ENCODE peak calls at places on chromosomes 11 and 22, in six cellular contexts. One of them, this sample, is unnamed.

GRCh38 chr11:119421941-119422504 is 949 bp downstream of the THY1 start:
- DNase-seq in stimulated activated CD4-positive, alpha-beta T cell treated with anti-CD3 and anti-CD28 coated beads, Interleukin-2, amount 100 ng/mL, for 48 hours: no peak
- DNase-seq in NCI-H774: no peak
- DNase-seq in mesenchymal stem cell: peak; percentile 25
- DNase-seq in A172: no peak
- DNase-seq in Caco-2: no peak
- DNase-seq in this sample: no peak

GRCh38 chr11:17403977-17404759 is 15.7 kb upstream of the KCNJ11 start:
- DNase-seq in stimulated activated CD4-positive, alpha-beta T cell treated with anti-CD3 and anti-CD28 coated beads, Interleukin-2, amount 100 ng/mL, for 48 hours: no peak
- DNase-seq in NCI-H774: no peak
- DNase-seq in Caco-2: no peak
- DNase-seq in A172: peak; percentile 60
- DNase-seq in mesenchymal stem cell: no peak
- DNase-seq in this sample: no peak

GRCh38 chr11:8040921-8041285 is 40.1 kb upstream of the TUB start:
- DNase-seq in Caco-2: no peak
- DNase-seq in mesenchymal stem cell: no peak
- DNase-seq in stimulated activated CD4-positive, alpha-beta T cell treated with anti-CD3 and anti-CD28 coated beads, Interleukin-2, amount 100 ng/mL, for 48 hours: no peak
- DNase-seq in NCI-H774: no peak
- DNase-seq in A172: no peak
- DNase-seq in this sample: no peak

GRCh38 chr22:49699928-49700498 is 127.7 kb downstream of the BRD1 start:
- DNase-seq in A172: no peak
- DNase-seq in NCI-H774: no peak
- DNase-seq in Caco-2: no peak
- DNase-seq in mesenchymal stem cell: no peak
- DNase-seq in stimulated activated CD4-positive, alpha-beta T cell treated with anti-CD3 and anti-CD28 coated beads, Interleukin-2, amount 100 ng/mL, for 48 hours: no peak
- DNase-seq in this sample: no peak

GRCh38 chr11:9947231-9947864 is 283.5 kb downstream of the SWAP70 start:
- DNase-seq in Caco-2: no peak
- DNase-seq in stimulated activated CD4-positive, alpha-beta T cell treated with anti-CD3 and anti-CD28 coated beads, Interleukin-2, amount 100 ng/mL, for 48 hours: no peak
- DNase-seq in A172: no peak
- DNase-seq in NCI-H774: no peak
- DNase-seq in mesenchymal stem cell: no peak
- DNase-seq in this sample: no peak

GRCh38 chr22:32080904-32081303 is 37.8 kb downstream of the SLC5A1 start:
- DNase-seq in NCI-H774: no peak
- DNase-seq in stimulated activated CD4-positive, alpha-beta T cell treated with anti-CD3 and anti-CD28 coated beads, Interleukin-2, amount 100 ng/mL, for 48 hours: no peak
- DNase-seq in mesenchymal stem cell: peak; percentile 40
- DNase-seq in Caco-2: no peak
- DNase-seq in A172: peak; percentile 29
- DNase-seq in this sample: peak; percentile 7

GRCh38 chr11:4164884-4165590 is 70.4 kb downstream of the RRM1 start:
- DNase-seq in NCI-H774: no peak
- DNase-seq in A172: no peak
- DNase-seq in stimulated activated CD4-positive, alpha-beta T cell treated with anti-CD3 and anti-CD28 coated beads, Interleukin-2, amount 100 ng/mL, for 48 hours: no peak
- DNase-seq in mesenchymal stem cell: no peak
- DNase-seq in Caco-2: no peak
- DNase-seq in this sample: no peak

GRCh38 chr11:11335043-11335442 is 18.0 kb downstream of the CSNK2A3 start:
- DNase-seq in mesenchymal stem cell: no peak
- DNase-seq in NCI-H774: no peak
- DNase-seq in stimulated activated CD4-positive, alpha-beta T cell treated with anti-CD3 and anti-CD28 coated beads, Interleukin-2, amount 100 ng/mL, for 48 hours: no peak
- DNase-seq in Caco-2: no peak
- DNase-seq in A172: no peak
- DNase-seq in this sample: no peak

GRCh38 chr11:102829671-102830070 is 13.7 kb downstream of the MMP3 start:
- DNase-seq in Caco-2: no peak
- DNase-seq in mesenchymal stem cell: no peak
- DNase-seq in stimulated activated CD4-positive, alpha-beta T cell treated with anti-CD3 and anti-CD28 coated beads, Interleukin-2, amount 100 ng/mL, for 48 hours: no peak
- DNase-seq in NCI-H774: no peak
- DNase-seq in A172: no peak
- DNase-seq in this sample: no peak

GRCh38 chr11:16966633-16967346 is 47.4 kb downstream of the PLEKHA7 start:
- DNase-seq in stimulated activated CD4-positive, alpha-beta T cell treated with anti-CD3 and anti-CD28 coated beads, Interleukin-2, amount 100 ng/mL, for 48 hours: no peak
- DNase-seq in Caco-2: no peak
- DNase-seq in A172: no peak
- DNase-seq in mesenchymal stem cell: no peak
- DNase-seq in NCI-H774: no peak
- DNase-seq in this sample: no peak

GRCh38 chr11:22635689-22636088 is 10.1 kb upstream of the FANCF start:
- DNase-seq in stimulated activated CD4-positive, alpha-beta T cell treated with anti-CD3 and anti-CD28 coated beads, Interleukin-2, amount 100 ng/mL, for 48 hours: no peak
- DNase-seq in A172: no peak
- DNase-seq in mesenchymal stem cell: no peak
- DNase-seq in Caco-2: no peak
- DNase-seq in NCI-H774: no peak
- DNase-seq in this sample: no peak

GRCh38 chr11:94032066-94032465 is 10.9 kb downstream of the HEPHL1 start:
- DNase-seq in mesenchymal stem cell: no peak
- DNase-seq in NCI-H774: no peak
- DNase-seq in A172: no peak
- DNase-seq in stimulated activated CD4-positive, alpha-beta T cell treated with anti-CD3 and anti-CD28 coated beads, Interleukin-2, amount 100 ng/mL, for 48 hours: no peak
- DNase-seq in Caco-2: no peak
- DNase-seq in this sample: no peak

GRCh38 chr11:57134284-57134683 is 47.5 kb upstream of the LRRC55 start:
- DNase-seq in A172: no peak
- DNase-seq in Caco-2: no peak
- DNase-seq in mesenchymal stem cell: no peak
- DNase-seq in NCI-H774: no peak
- DNase-seq in stimulated activated CD4-positive, alpha-beta T cell treated with anti-CD3 and anti-CD28 coated beads, Interleukin-2, amount 100 ng/mL, for 48 hours: no peak
- DNase-seq in this sample: no peak

GRCh38 chr11:77559686-77560425 is 29.9 kb upstream of the AQP11 start:
- DNase-seq in stimulated activated CD4-positive, alpha-beta T cell treated with anti-CD3 and anti-CD28 coated beads, Interleukin-2, amount 100 ng/mL, for 48 hours: no peak
- DNase-seq in Caco-2: no peak
- DNase-seq in NCI-H774: no peak
- DNase-seq in mesenchymal stem cell: peak; percentile 72
- DNase-seq in A172: peak; percentile 94
- DNase-seq in this sample: no peak

GRCh38 chr11:109267293-109268095 is 154.5 kb upstream of the C11orf87 start:
- DNase-seq in NCI-H774: no peak
- DNase-seq in mesenchymal stem cell: peak; percentile 21
- DNase-seq in Caco-2: no peak
- DNase-seq in A172: no peak
- DNase-seq in stimulated activated CD4-positive, alpha-beta T cell treated with anti-CD3 and anti-CD28 coated beads, Interleukin-2, amount 100 ng/mL, for 48 hours: no peak
- DNase-seq in this sample: no peak

GRCh38 chr11:33507356-33507755 is 193.3 kb downstream of the C11orf91 start:
- DNase-seq in mesenchymal stem cell: no peak
- DNase-seq in Caco-2: no peak
- DNase-seq in stimulated activated CD4-positive, alpha-beta T cell treated with anti-CD3 and anti-CD28 coated beads, Interleukin-2, amount 100 ng/mL, for 48 hours: no peak
- DNase-seq in A172: no peak
- DNase-seq in NCI-H774: no peak
- DNase-seq in this sample: no peak

GRCh38 chr22:43151251-43152000 is at the start of gene TSPO:
- DNase-seq in stimulated activated CD4-positive, alpha-beta T cell treated with anti-CD3 and anti-CD28 coated beads, Interleukin-2, amount 100 ng/mL, for 48 hours: peak; percentile 58
- DNase-seq in Caco-2: no peak
- DNase-seq in A172: peak; percentile 14
- DNase-seq in mesenchymal stem cell: peak; percentile 52
- DNase-seq in NCI-H774: no peak
- DNase-seq in this sample: no peak

GRCh38 chr22:44698531-44699421 is 3.2 kb upstream of the PRR5 start:
- DNase-seq in mesenchymal stem cell: peak; percentile 80
- DNase-seq in A172: peak; percentile 75
- DNase-seq in stimulated activated CD4-positive, alpha-beta T cell treated with anti-CD3 and anti-CD28 coated beads, Interleukin-2, amount 100 ng/mL, for 48 hours: no peak
- DNase-seq in Caco-2: no peak
- DNase-seq in NCI-H774: no peak
- DNase-seq in this sample: no peak

GRCh38 chr11:42923651-42924050 is 388.1 kb upstream of the API5 start:
- DNase-seq in mesenchymal stem cell: no peak
- DNase-seq in Caco-2: no peak
- DNase-seq in stimulated activated CD4-positive, alpha-beta T cell treated with anti-CD3 and anti-CD28 coated beads, Interleukin-2, amount 100 ng/mL, for 48 hours: no peak
- DNase-seq in NCI-H774: no peak
- DNase-seq in A172: no peak
- DNase-seq in this sample: no peak

GRCh38 chr11:117110294-117110950 is 12.2 kb upstream of the SIK3 start:
- DNase-seq in Caco-2: no peak
- DNase-seq in mesenchymal stem cell: no peak
- DNase-seq in A172: no peak
- DNase-seq in stimulated activated CD4-positive, alpha-beta T cell treated with anti-CD3 and anti-CD28 coated beads, Interleukin-2, amount 100 ng/mL, for 48 hours: no peak
- DNase-seq in NCI-H774: no peak
- DNase-seq in this sample: no peak

This sample was measured in GM12878.